ENCODE peak calls at places on chromosomes 1 and 21, in eight cellular contexts. O is choroid plexus epithelial cell, K is pancreas, J is left ventricle myocardium inferior, S is lower leg skin, B is GM06990, M is lung, P is prostate gland. Z is an unnamed sample.

GRCh38 chr1:98030976-98031375 is 110.1 kb upstream of the DPYD start:
- DNase-seq in O (no peak), K (no peak), J (no peak), S (no peak), B (no peak), M (no peak), P (no peak), Z (no peak)

GRCh38 chr1:237166031-237166430 is 124.0 kb downstream of the RYR2 start:
- DNase-seq in O (no peak), K (no peak), J (no peak), S (no peak), B (no peak), M (no peak), P (no peak), Z (no peak)

GRCh38 chr1:204990059-204990664 is 52.9 kb upstream of the CNTN2 start:
- DNase-seq in O (peak), K (no peak), J (no peak), S (no peak), B (no peak), M (no peak), P (no peak), Z (no peak)

GRCh38 chr1:204345425-204345824 is 14.3 kb downstream of the PLEKHA6 start:
- DNase-seq in O (no peak), K (no peak), J (no peak), S (no peak), B (no peak), M (no peak), P (no peak), Z (no peak)

GRCh38 chr1:205348559-205349477 is 7.9 kb downstream of the KLHDC8A start:
- DNase-seq in O (no peak), K (peak), J (no peak), S (no peak), B (no peak), M (no peak), P (no peak), Z (peak)

GRCh38 chr1:109649380-109649987 is 6.4 kb upstream of the GSTM4 start:
- DNase-seq in O (peak), K (no peak), J (no peak), S (peak), B (no peak), M (peak), P (no peak), Z (no peak)

GRCh38 chr21:43603641-43604504 is 55.4 kb downstream of the HSF2BP start:
- DNase-seq in O (peak), K (no peak), J (no peak), S (no peak), B (no peak), M (no peak), P (no peak), Z (no peak)

GRCh38 chr1:162878000-162878596 is 17.1 kb upstream of the CCDC190 start:
- DNase-seq in O (peak), K (no peak), J (peak), S (peak), B (no peak), M (peak), P (peak), Z (no peak)

GRCh38 chr1:3012511-3013291 is 8.6 kb upstream of the ACTRT2 start:
- DNase-seq in O (no peak), K (peak), J (peak), S (no peak), B (no peak), M (peak), P (peak), Z (no peak)
- TF ChIP-seq CTCF in O (peak), K (peak), J (peak), S (no peak), B (peak), M (peak), P (peak), Z (peak)

GRCh38 chr1:151370211-151370911 is 2.1 kb downstream of the SELENBP1 start:
- DNase-seq in O (peak), K (no peak), J (peak), S (no peak), B (no peak), M (peak), P (no peak), Z (no peak)
- H3K4me3 ChIP-seq in O (no peak), K (no peak), J (peak), S (no peak), B (no peak), M (no peak), P (no peak), Z (no peak)

DNA sequence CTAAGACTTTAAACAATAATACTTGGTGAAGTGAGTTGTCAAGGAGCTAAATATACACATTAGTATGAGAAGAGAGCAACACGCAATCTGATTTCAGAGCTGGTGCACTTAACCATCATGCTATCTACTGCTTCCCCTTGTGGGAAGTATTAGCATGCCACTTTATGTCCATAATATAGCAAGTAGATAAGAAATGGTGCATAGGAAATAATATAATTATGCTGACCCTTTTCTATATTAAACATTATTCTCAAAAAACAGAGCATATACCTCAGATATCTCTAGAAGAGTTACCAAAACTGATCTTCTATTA is 63.4 kb downstream of the MAGI3 start:
- DNase-seq in O (peak), K (no peak), J (no peak), S (no peak), B (no peak), M (no peak), P (no peak), Z (no peak)
- TF ChIP-seq CTCF in O (peak), K (no peak), J (no peak), S (no peak), B (no peak), M (no peak), P (no peak), Z (no peak)

DNA sequence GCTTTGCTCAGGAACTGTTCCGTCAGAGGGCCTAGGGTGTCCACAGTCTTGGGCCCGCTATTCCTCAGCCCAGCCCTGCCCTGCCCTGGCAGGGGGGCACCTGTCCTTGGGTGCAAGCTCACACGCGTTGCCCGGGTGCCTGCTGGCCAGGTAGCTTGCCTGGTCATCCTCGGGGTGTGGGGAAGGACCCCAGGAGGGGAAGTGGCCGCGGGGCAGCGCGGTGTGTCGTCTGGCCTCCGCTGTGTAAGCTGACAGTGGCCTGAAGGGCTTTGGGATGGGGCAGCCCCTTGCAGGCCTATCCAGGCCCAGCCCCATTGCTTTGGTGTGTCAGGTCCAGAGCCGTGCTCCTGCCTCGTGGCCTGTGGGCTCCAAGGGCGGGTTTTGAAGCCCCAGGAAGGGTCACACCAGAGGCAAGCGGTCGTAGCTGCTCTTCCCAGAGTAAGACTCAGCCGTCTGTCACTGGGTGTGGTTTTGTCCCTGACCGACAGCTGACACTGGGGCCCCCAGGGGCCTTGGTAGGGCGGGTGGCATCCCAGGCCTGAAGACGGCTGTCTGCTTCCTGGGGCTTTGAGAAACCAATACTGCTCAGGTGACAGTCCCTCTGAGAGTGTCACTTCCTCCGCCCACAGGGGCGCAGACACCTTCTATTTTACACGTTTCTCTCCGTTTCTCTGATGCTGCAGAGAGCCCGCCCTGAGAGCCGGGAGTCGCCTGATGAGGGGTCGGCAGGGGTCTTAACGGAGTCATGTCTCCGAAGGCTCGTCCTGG is 72.1 kb downstream of the SKI start:
- DNase-seq in O (no peak), K (no peak), J (no peak), S (no peak), B (peak), M (no peak), P (no peak), Z (no peak)
- H3K4me3 ChIP-seq in O (no peak), K (peak), J (peak), S (no peak), B (peak), M (no peak), P (no peak), Z (no peak)

GRCh38 chr1:223227031-223227430 is 84.0 kb upstream of the TLR5 start:
- DNase-seq in O (no peak), K (no peak), J (no peak), S (no peak), B (no peak), M (no peak), P (no peak), Z (no peak)
- TF ChIP-seq CTCF in O (no peak), K (no peak), J (no peak), S (no peak), B (no peak), M (no peak), P (no peak), Z (no peak)

DNA sequence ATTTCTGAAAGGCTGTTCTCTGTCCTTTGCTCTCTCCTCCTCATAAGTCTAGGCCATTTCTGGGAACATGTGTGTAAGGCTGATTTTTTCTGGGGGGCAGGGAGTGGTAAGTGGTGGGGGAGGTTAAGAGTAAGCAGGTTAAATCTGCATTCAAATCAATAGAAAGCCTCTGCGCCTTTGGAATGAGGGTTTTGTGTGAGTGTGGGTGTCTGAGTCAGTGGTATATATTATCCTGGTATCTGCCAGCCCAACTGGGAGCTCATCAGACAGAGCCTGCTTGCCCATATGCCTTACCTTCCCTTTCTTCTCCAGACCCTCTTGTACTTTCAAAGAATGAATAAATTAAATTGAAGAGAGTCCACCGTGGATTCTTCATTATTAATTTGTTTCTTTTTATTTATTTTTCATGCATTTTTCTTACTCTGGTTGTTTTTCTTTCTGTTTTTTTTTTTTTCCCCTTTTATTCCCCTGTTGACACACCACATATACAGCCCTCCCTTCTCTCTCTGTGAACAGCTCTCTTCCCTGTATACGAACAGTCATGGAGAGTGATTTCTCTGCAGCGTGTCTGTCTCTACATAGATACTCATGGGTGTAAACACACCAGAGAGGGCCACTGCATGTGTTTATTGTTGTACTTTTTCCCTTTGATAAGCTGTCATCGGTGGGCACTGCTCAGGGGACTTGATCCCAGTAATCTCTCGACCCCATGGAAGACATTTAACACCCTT is 112.8 kb downstream of the PBX1 start:
- DNase-seq in O (no peak), K (no peak), J (no peak), S (no peak), B (no peak), M (no peak), P (no peak), Z (no peak)
- H3K4me3 ChIP-seq in O (no peak), K (no peak), J (no peak), S (no peak), B (no peak), M (no peak), P (no peak), Z (no peak)

DNA sequence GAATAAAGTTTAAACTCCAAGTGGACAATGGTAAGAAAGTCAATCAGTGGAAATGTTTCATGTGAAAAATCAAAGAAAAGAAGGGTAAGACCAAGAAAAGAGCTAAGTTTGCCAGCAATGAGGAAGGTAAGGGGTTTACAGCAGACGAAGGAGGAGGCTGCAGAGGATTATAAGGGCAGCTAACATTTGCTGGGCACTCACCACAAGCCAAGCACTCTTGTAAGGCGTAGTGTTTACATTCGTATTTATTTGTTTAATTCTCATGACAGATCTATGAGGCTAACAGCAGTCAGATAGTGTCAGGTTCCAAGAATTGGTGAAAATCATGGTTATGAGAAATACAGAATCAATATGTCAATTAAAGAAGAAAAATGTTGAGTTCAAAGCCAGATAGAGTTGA is 75.2 kb upstream of the NGF start:
- DNase-seq in O (no peak), K (no peak), J (no peak), S (no peak), B (no peak), M (no peak), P (no peak), Z (no peak)
- TF ChIP-seq CTCF in O (no peak), K (no peak), J (no peak), S (no peak), B (no peak), M (no peak), P (no peak), Z (no peak)

GRCh38 chr1:173420330-173420806 is 56.8 kb upstream of the PRDX6 start:
- DNase-seq in O (peak), K (no peak), J (peak), S (peak), B (no peak), M (peak), P (peak), Z (peak)
- H3K4me3 ChIP-seq in O (peak), K (no peak), J (no peak), S (no peak), B (no peak), M (no peak), P (no peak), Z (no peak)

GRCh38 chr1:185170291-185170848 is 13.4 kb downstream of the SWT1 start:
- DNase-seq in O (peak), K (no peak), J (no peak), S (peak), B (peak), M (no peak), P (peak), Z (no peak)
- TF ChIP-seq CTCF in O (peak), K (peak), J (peak), S (no peak), B (peak), M (peak), P (peak), Z (peak)

DNA sequence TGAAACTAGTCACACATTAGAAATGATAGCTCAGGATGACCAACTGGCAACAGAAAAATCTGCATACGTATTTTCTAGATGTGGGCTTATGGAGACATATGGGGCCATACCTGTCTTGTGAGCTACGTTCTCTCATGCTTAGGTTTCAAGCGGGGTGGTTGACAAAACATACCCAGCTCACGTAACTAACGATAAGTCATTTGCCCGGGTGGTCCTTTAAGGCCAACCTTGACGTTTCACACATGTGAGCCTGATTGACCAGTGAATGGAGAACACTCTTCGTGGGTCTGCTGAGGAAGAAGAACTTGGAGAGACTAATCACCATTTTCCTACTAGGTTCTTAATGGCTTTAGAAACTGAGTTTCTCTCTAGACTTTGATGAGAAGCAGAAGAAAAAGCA is 13.5 kb upstream of the RCSD1 start:
- DNase-seq in O (no peak), K (no peak), J (no peak), S (no peak), B (no peak), M (no peak), P (no peak), Z (no peak)
- H3K4me3 ChIP-seq in O (no peak), K (no peak), J (no peak), S (no peak), B (peak), M (no peak), P (no peak), Z (no peak)

Z was measured in retinal pigment epithelial cell.